ENCODE peak calls at places on chromosomes 13 and 19, in nine cellular contexts. M is cardiac muscle cell, E is T follicular helper cell, Z is NCI-H446 treated with DMSO at 0.1 percent for 48 hours, C is WERI-Rb-1, D is H9, T is AG09319, S is fibroblast of lung, I is breast epithelium. O is an unnamed sample.

GRCh38 chr19:18317998-18318800 is 4.7 kb downstream of the LSM4 start:
- DNase-seq in M (no peak), E (no peak), Z (no peak), C (no peak), D (no peak), T (no peak), S (no peak), I (no peak), O (peak)

GRCh38 chr13:91368676-91369425 is 21.4 kb downstream of the MIR17HG start:
- DNase-seq in M (peak), E (no peak), Z (no peak), C (no peak), D (no peak), T (no peak), S (peak), I (no peak), O (no peak)

GRCh38 chr13:28486144-28486543 is 8.8 kb downstream of the FLT1 start:
- DNase-seq in M (peak), E (no peak), Z (no peak), C (no peak), D (no peak), T (no peak), S (no peak), I (no peak), O (no peak)

GRCh38 chr19:48644839-48645651 is 942 bp downstream of the CA11 start:
- DNase-seq in M (peak), E (peak), Z (peak), C (peak), D (peak), T (no peak), S (peak), I (no peak), O (peak)

GRCh38 chr19:43474487-43474886 is 9.1 kb upstream of the LYPD3 start:
- DNase-seq in M (no peak), E (no peak), Z (no peak), C (no peak), D (no peak), T (no peak), S (no peak), I (no peak), O (no peak)

GRCh38 chr19:38417544-38418506 is 8.2 kb downstream of the RASGRP4 start:
- DNase-seq in M (peak), E (no peak), Z (no peak), C (no peak), D (peak), T (no peak), S (no peak), I (no peak), O (peak)

GRCh38 chr13:113489549-113490495 is 689 bp downstream of the DCUN1D2 start:
- DNase-seq in M (peak), E (peak), Z (no peak), C (peak), D (no peak), T (no peak), S (peak), I (no peak), O (peak)

GRCh38 chr13:50127017-50127725 is 111.9 kb downstream of the KCNRG start:
- DNase-seq in M (peak), E (no peak), Z (no peak), C (no peak), D (peak), T (no peak), S (peak), I (peak), O (peak)

GRCh38 chr13:89763011-89763410 is 1584.5 kb upstream of the MIR17HG start:
- DNase-seq in M (no peak), E (no peak), Z (no peak), C (no peak), D (no peak), T (no peak), S (peak), I (no peak), O (no peak)

GRCh38 chr13:51811920-51812328 is 8.0 kb upstream of the DHRS12 start:
- DNase-seq in M (no peak), E (no peak), Z (no peak), C (no peak), D (no peak), T (no peak), S (no peak), I (no peak), O (no peak)

GRCh38 chr19:7504684-7505083 is 11.2 kb upstream of the ZNF358 start:
- DNase-seq in M (no peak), E (no peak), Z (no peak), C (no peak), D (no peak), T (no peak), S (no peak), I (no peak), O (no peak)

GRCh38 chr13:103324641-103325040 is 258.4 kb upstream of the SLC10A2 start:
- DNase-seq in M (no peak), E (no peak), Z (no peak), C (no peak), D (no peak), T (no peak), S (no peak), I (no peak), O (no peak)

GRCh38 chr19:46739290-46739771 is 6.5 kb upstream of the FKRP start:
- DNase-seq in M (no peak), E (no peak), Z (no peak), C (no peak), D (no peak), T (no peak), S (no peak), I (no peak), O (no peak)

GRCh38 chr19:12034610-12035009 is 869 bp downstream of the ZNF433 start:
- DNase-seq in M (no peak), E (no peak), Z (no peak), C (peak), D (no peak), T (no peak), S (no peak), I (no peak), O (no peak)

GRCh38 chr13:81017525-81018152 is 676.7 kb upstream of the SPRY2 start:
- DNase-seq in M (peak), E (no peak), Z (no peak), C (no peak), D (no peak), T (no peak), S (peak), I (no peak), O (no peak)

GRCh38 chr13:33931397-33931987 is 113.5 kb downstream of the RFC3 start:
- DNase-seq in M (peak), E (no peak), Z (no peak), C (peak), D (no peak), T (no peak), S (peak), I (no peak), O (no peak)

GRCh38 chr13:76009491-76009890 is 373.4 kb downstream of the LMO7 start:
- DNase-seq in M (no peak), E (no peak), Z (no peak), C (no peak), D (no peak), T (no peak), S (peak), I (no peak), O (no peak)

GRCh38 chr13:78764665-78765064 is 105.7 kb upstream of the OBI1 start:
- DNase-seq in M (no peak), E (no peak), Z (no peak), C (no peak), D (peak), T (no peak), S (no peak), I (no peak), O (no peak)

GRCh38 chr19:17097593-17098126 is 22.1 kb downstream of the MYO9B start:
- DNase-seq in M (peak), E (no peak), Z (no peak), C (no peak), D (no peak), T (no peak), S (peak), I (no peak), O (no peak)

GRCh38 chr19:37932985-37933953 is 26.3 kb downstream of the SIPA1L3 start:
- DNase-seq in M (peak), E (no peak), Z (no peak), C (no peak), D (peak), T (no peak), S (peak), I (no peak), O (no peak)

GRCh38 chr19:13001502-13002388 is 6.5 kb downstream of the NFIX start:
- DNase-seq in M (peak), E (no peak), Z (peak), C (no peak), D (no peak), T (no peak), S (peak), I (peak), O (no peak)

GRCh38 chr13:50847501-50847900 is 4.0 kb upstream of the DLEU7 start:
- DNase-seq in M (no peak), E (no peak), Z (peak), C (no peak), D (no peak), T (no peak), S (no peak), I (no peak), O (no peak)

GRCh38 chr13:107211073-107211472 is 643.1 kb upstream of the ARGLU1 start:
- DNase-seq in M (peak), E (peak), Z (peak), C (peak), D (peak), T (peak), S (peak), I (no peak), O (peak)

GRCh38 chr13:74102691-74103090 is 31.5 kb downstream of the KLF12 start:
- DNase-seq in M (no peak), E (no peak), Z (no peak), C (no peak), D (no peak), T (no peak), S (no peak), I (no peak), O (no peak)

GRCh38 chr13:79722885-79723445 is 242.0 kb downstream of the NDFIP2 start:
- DNase-seq in M (no peak), E (no peak), Z (no peak), C (no peak), D (no peak), T (no peak), S (peak), I (no peak), O (no peak)

GRCh38 chr13:25267715-25268114 is 19.6 kb downstream of the MTMR6 start:
- DNase-seq in M (peak), E (no peak), Z (no peak), C (no peak), D (no peak), T (no peak), S (peak), I (no peak), O (no peak)

GRCh38 chr19:17391371-17392151 is 2.4 kb downstream of the CCDC194 start:
- DNase-seq in M (no peak), E (no peak), Z (no peak), C (no peak), D (peak), T (no peak), S (no peak), I (no peak), O (no peak)

GRCh38 chr19:5522106-5522505 is 45.6 kb downstream of the TINCR start:
- DNase-seq in M (no peak), E (no peak), Z (no peak), C (no peak), D (no peak), T (no peak), S (no peak), I (no peak), O (no peak)

GRCh38 chr19:49210108-49210900 is 52.7 kb downstream of the TRPM4 start:
- DNase-seq in M (peak), E (peak), Z (no peak), C (peak), D (peak), T (no peak), S (no peak), I (no peak), O (peak)

GRCh38 chr19:49231389-49231788 is 73.8 kb downstream of the TRPM4 start:
- DNase-seq in M (no peak), E (no peak), Z (no peak), C (no peak), D (no peak), T (no peak), S (no peak), I (no peak), O (no peak)

GRCh38 chr19:3671680-3672574 is 28.3 kb downstream of the PIP5K1C start:
- DNase-seq in M (peak), E (no peak), Z (no peak), C (no peak), D (no peak), T (no peak), S (peak), I (no peak), O (no peak)

GRCh38 chr19:4730740-4731171 is 7.1 kb upstream of the DPP9 start:
- DNase-seq in M (no peak), E (peak), Z (no peak), C (peak), D (peak), T (no peak), S (no peak), I (no peak), O (peak)

GRCh38 chr13:41649659-41650058 is 192.3 kb downstream of the RGCC start:
- DNase-seq in M (peak), E (no peak), Z (no peak), C (no peak), D (no peak), T (no peak), S (peak), I (no peak), O (no peak)

GRCh38 chr19:33301900-33302174 is 497 bp downstream of the CEBPA start:
- DNase-seq in M (no peak), E (no peak), Z (no peak), C (no peak), D (no peak), T (no peak), S (no peak), I (no peak), O (no peak)

GRCh38 chr13:64052526-64052925 is 2636.9 kb upstream of the PCDH20 start:
- DNase-seq in M (no peak), E (no peak), Z (no peak), C (no peak), D (no peak), T (no peak), S (no peak), I (no peak), O (no peak)

GRCh38 chr19:8663920-8664670 is 33.7 kb downstream of the NFILZ start:
- DNase-seq in M (no peak), E (no peak), Z (no peak), C (no peak), D (peak), T (no peak), S (no peak), I (no peak), O (peak)

GRCh38 chr13:88456155-88456554 is 785.0 kb downstream of the SLITRK5 start:
- DNase-seq in M (no peak), E (no peak), Z (no peak), C (no peak), D (no peak), T (no peak), S (no peak), I (no peak), O (no peak)

GRCh38 chr13:23578411-23579071 is 8.3 kb downstream of the TNFRSF19 start:
- DNase-seq in M (peak), E (peak), Z (no peak), C (peak), D (peak), T (peak), S (peak), I (peak), O (peak)

O was measured in T-helper 9 cell.